ENCODE peak calls at places on chromosome 13, in nine cellular contexts. K, J, P, T, L, N, S, R and G are unnamed samples.

GRCh38 chr13:64810701-64811258 is 2419.4 kb downstream of the PCDH9 start:
- DNase-seq in K (no peak), J (no peak), P (no peak), T (no peak), L (peak), N (no peak), S (no peak), R (no peak), G (no peak)

GRCh38 chr13:39224841-39225240 is 186.6 kb downstream of the NHLRC3 start:
- DNase-seq in K (no peak), J (no peak), P (no peak), T (no peak), L (no peak), N (no peak), S (no peak), R (no peak), G (no peak)

GRCh38 chr13:60788156-60788829 is 391.3 kb downstream of the TDRD3 start:
- DNase-seq in K (no peak), J (no peak), P (no peak), T (no peak), L (no peak), N (no peak), S (no peak), R (no peak), G (no peak)

GRCh38 chr13:114324334-114324733 is 10.0 kb downstream of the CHAMP1 start:
- DNase-seq in K (no peak), J (no peak), P (no peak), T (no peak), L (no peak), N (no peak), S (no peak), R (no peak), G (no peak)

GRCh38 chr13:33676700-33677048 is 141.3 kb upstream of the RFC3 start:
- DNase-seq in K (peak), J (no peak), P (no peak), T (no peak), L (peak), N (no peak), S (peak), R (no peak), G (no peak)

GRCh38 chr13:101053694-101054093 is 362.6 kb downstream of the NALCN start:
- DNase-seq in K (no peak), J (no peak), P (no peak), T (no peak), L (peak), N (no peak), S (no peak), R (no peak), G (no peak)

GRCh38 chr13:49908637-49909036 is 27.5 kb downstream of the SPRYD7 start:
- DNase-seq in K (no peak), J (no peak), P (no peak), T (no peak), L (no peak), N (no peak), S (no peak), R (no peak), G (peak)

GRCh38 chr13:29497137-29497654 is 98.3 kb downstream of the SLC7A1 start:
- DNase-seq in K (no peak), J (no peak), P (peak), T (no peak), L (peak), N (no peak), S (no peak), R (peak), G (peak)

GRCh38 chr13:94112227-94112626 is 367.3 kb downstream of the DCT start:
- DNase-seq in K (no peak), J (no peak), P (no peak), T (peak), L (peak), N (no peak), S (no peak), R (no peak), G (no peak)

GRCh38 chr13:112627161-112627560 is 39.2 kb upstream of the TUBGCP3 start:
- DNase-seq in K (no peak), J (no peak), P (no peak), T (no peak), L (no peak), N (no peak), S (no peak), R (no peak), G (no peak)

GRCh38 chr13:44174769-44175425 is 198.7 kb upstream of the SERP2 start:
- DNase-seq in K (no peak), J (no peak), P (no peak), T (no peak), L (peak), N (no peak), S (no peak), R (no peak), G (peak)

GRCh38 chr13:49679244-49679643 is 12.0 kb downstream of the EBPL start:
- DNase-seq in K (no peak), J (no peak), P (no peak), T (no peak), L (peak), N (no peak), S (no peak), R (no peak), G (peak)

GRCh38 chr13:92842145-92842544 is 384.5 kb upstream of the GPC6 start:
- DNase-seq in K (no peak), J (no peak), P (no peak), T (peak), L (peak), N (no peak), S (no peak), R (no peak), G (no peak)

GRCh38 chr13:76725211-76725610 is 161.0 kb downstream of the KCTD12 start:
- DNase-seq in K (no peak), J (no peak), P (no peak), T (peak), L (peak), N (no peak), S (no peak), R (no peak), G (no peak)

GRCh38 chr13:65834897-65835296 is 1395.2 kb downstream of the PCDH9 start:
- DNase-seq in K (no peak), J (no peak), P (no peak), T (no peak), L (peak), N (no peak), S (no peak), R (no peak), G (no peak)

GRCh38 chr13:106612688-106613087 is 44.8 kb upstream of the ARGLU1 start:
- DNase-seq in K (peak), J (no peak), P (no peak), T (no peak), L (peak), N (no peak), S (no peak), R (no peak), G (no peak)

GRCh38 chr13:95226476-95226875 is 74.8 kb downstream of the ABCC4 start:
- DNase-seq in K (no peak), J (no peak), P (no peak), T (no peak), L (no peak), N (no peak), S (no peak), R (no peak), G (no peak)

GRCh38 chr13:46235259-46235658 is 23.5 kb downstream of the LRRC63 start:
- DNase-seq in K (no peak), J (no peak), P (no peak), T (no peak), L (no peak), N (no peak), S (no peak), R (no peak), G (no peak)

GRCh38 chr13:75129331-75129730 is 352.6 kb downstream of the TBC1D4 start:
- DNase-seq in K (no peak), J (no peak), P (no peak), T (no peak), L (no peak), N (no peak), S (no peak), R (no peak), G (no peak)

GRCh38 chr13:25213716-25214115 is 41.6 kb upstream of the AMER2 start:
- DNase-seq in K (no peak), J (no peak), P (no peak), T (no peak), L (no peak), N (no peak), S (no peak), R (no peak), G (peak)

GRCh38 chr13:110677731-110678545 is 28.0 kb downstream of the CARS2 start:
- DNase-seq in K (no peak), J (no peak), P (no peak), T (no peak), L (peak), N (no peak), S (no peak), R (no peak), G (no peak)

GRCh38 chr13:40187836-40188591 is 478.4 kb downstream of the FOXO1 start:
- DNase-seq in K (no peak), J (peak), P (no peak), T (no peak), L (no peak), N (peak), S (no peak), R (peak), G (peak)

GRCh38 chr13:75550159-75550567 is 572 bp downstream of the UCHL3 start:
- DNase-seq in K (no peak), J (no peak), P (no peak), T (peak), L (peak), N (peak), S (peak), R (no peak), G (no peak)

GRCh38 chr13:84405286-84405685 is 523.0 kb upstream of the SLITRK1 start:
- DNase-seq in K (no peak), J (no peak), P (no peak), T (no peak), L (peak), N (no peak), S (no peak), R (no peak), G (no peak)

GRCh38 chr13:96052655-96053002 is 572 bp downstream of the UGGT2 start:
- DNase-seq in K (peak), J (no peak), P (no peak), T (peak), L (peak), N (no peak), S (peak), R (no peak), G (no peak)

GRCh38 chr13:75050419-75051066 is 431.4 kb downstream of the TBC1D4 start:
- DNase-seq in K (no peak), J (no peak), P (no peak), T (no peak), L (peak), N (no peak), S (no peak), R (no peak), G (no peak)

GRCh38 chr13:50907781-50908180 is 1.8 kb upstream of the RNASEH2B start:
- DNase-seq in K (no peak), J (no peak), P (no peak), T (no peak), L (no peak), N (no peak), S (no peak), R (no peak), G (no peak)

GRCh38 chr13:64538711-64539110 is 2691.4 kb downstream of the PCDH9 start:
- DNase-seq in K (no peak), J (no peak), P (no peak), T (no peak), L (peak), N (no peak), S (no peak), R (no peak), G (no peak)

GRCh38 chr13:114096811-114097503 is 35.5 kb downstream of the RASA3 start:
- DNase-seq in K (no peak), J (no peak), P (no peak), T (no peak), L (no peak), N (no peak), S (no peak), R (no peak), G (peak)

GRCh38 chr13:34152996-34153395 is 335.0 kb downstream of the RFC3 start:
- DNase-seq in K (no peak), J (no peak), P (no peak), T (no peak), L (no peak), N (no peak), S (no peak), R (no peak), G (no peak)

GRCh38 chr13:44181938-44182337 is 191.7 kb upstream of the SERP2 start:
- DNase-seq in K (no peak), J (no peak), P (no peak), T (no peak), L (peak), N (no peak), S (no peak), R (no peak), G (no peak)

GRCh38 chr13:98834254-98834960 is 81.9 kb upstream of the SLC15A1 start:
- DNase-seq in K (no peak), J (no peak), P (no peak), T (no peak), L (no peak), N (no peak), S (no peak), R (peak), G (no peak)

GRCh38 chr13:113119822-113120189 is 2.8 kb upstream of the F10 start:
- DNase-seq in K (no peak), J (no peak), P (no peak), T (no peak), L (no peak), N (no peak), S (no peak), R (peak), G (no peak)

GRCh38 chr13:99870541-99870940 is 101.0 kb downstream of the ZIC5 start:
- DNase-seq in K (no peak), J (no peak), P (no peak), T (no peak), L (no peak), N (no peak), S (no peak), R (no peak), G (no peak)

GRCh38 chr13:114099191-114099590 is 33.2 kb downstream of the RASA3 start:
- DNase-seq in K (no peak), J (no peak), P (no peak), T (peak), L (peak), N (no peak), S (no peak), R (peak), G (peak)

GRCh38 chr13:60838581-60838980 is 441.6 kb downstream of the TDRD3 start:
- DNase-seq in K (peak), J (no peak), P (no peak), T (no peak), L (no peak), N (no peak), S (no peak), R (no peak), G (no peak)

GRCh38 chr13:26272621-26273020 is 18.7 kb downstream of the CDK8 start:
- DNase-seq in K (no peak), J (no peak), P (no peak), T (no peak), L (no peak), N (no peak), S (no peak), R (no peak), G (no peak)